ENCODE peak calls at places on chromosome 15, in five cellular contexts. G is HCT116, W is hepatocyte, N is cardiac muscle cell, A is heart right ventricle. Y is an unnamed sample.

GRCh38 chr15:43105077-43105769 is 615 bp downstream of the UBR1 start:
- DNase-seq in G (no peak), W (peak; percentile 43), N (no peak), A (peak; percentile 6), Y (no peak)

GRCh38 chr15:30941520-30941919 is 37.8 kb downstream of the FAN1 start:
- DNase-seq in G (no peak), W (no peak), N (no peak), A (no peak), Y (no peak)

GRCh38 chr15:69647160-69647513 is 194.5 kb downstream of the RPLP1 start:
- DNase-seq in G (no peak), W (no peak), N (no peak), A (no peak), Y (peak; percentile 26)

GRCh38 chr15:42401544-42402478 is 42.5 kb downstream of the CAPN3 start:
- DNase-seq in G (peak; percentile 72), W (no peak), N (no peak), A (no peak), Y (no peak)

GRCh38 chr15:26644948-26645347 is 127.9 kb downstream of the GABRB3 start:
- DNase-seq in G (no peak), W (no peak), N (no peak), A (no peak), Y (no peak)

GRCh38 chr15:89341316-89342005 is 6.8 kb upstream of the POLG start:
- DNase-seq in G (no peak), W (no peak), N (no peak), A (no peak), Y (no peak)

GRCh38 chr15:54659668-54660067 is 537.1 kb downstream of the RSL24D1 start:
- DNase-seq in G (no peak), W (no peak), N (no peak), A (no peak), Y (no peak)

GRCh38 chr15:39181348-39181747 is 399.5 kb upstream of the THBS1 start:
- DNase-seq in G (no peak), W (no peak), N (no peak), A (no peak), Y (no peak)

GRCh38 chr15:33586791-33587697 is 276.3 kb downstream of the RYR3 start:
- DNase-seq in G (no peak), W (no peak), N (no peak), A (no peak), Y (no peak)

GRCh38 chr15:43852607-43853006 is 25.8 kb downstream of the WDR76 start:
- DNase-seq in G (no peak), W (no peak), N (no peak), A (no peak), Y (no peak)

GRCh38 chr15:67242665-67243064 is 11.8 kb downstream of the AAGAB start:
- DNase-seq in G (no peak), W (peak; percentile 18), N (peak; percentile 17), A (no peak), Y (no peak)

GRCh38 chr15:42108189-42108588 is 13.8 kb upstream of the PLA2G4D start:
- DNase-seq in G (no peak), W (no peak), N (no peak), A (no peak), Y (no peak)

GRCh38 chr15:95826831-95827230 is 503.7 kb upstream of the NR2F2 start:
- DNase-seq in G (no peak), W (peak; percentile 17), N (no peak), A (no peak), Y (no peak)

GRCh38 chr15:84750583-84751092 is 2.2 kb downstream of the ZNF592 start:
- DNase-seq in G (no peak), W (no peak), N (no peak), A (no peak), Y (no peak)

GRCh38 chr15:30921781-30922371 is 18.2 kb downstream of the FAN1 start:
- DNase-seq in G (no peak), W (no peak), N (no peak), A (peak; percentile 82), Y (peak; percentile 46)

GRCh38 chr15:96052572-96053038 is 277.9 kb upstream of the NR2F2 start:
- DNase-seq in G (no peak), W (peak; percentile 19), N (no peak), A (no peak), Y (no peak)

GRCh38 chr15:39828374-39828931 is 45.8 kb upstream of the FSIP1 start:
- DNase-seq in G (no peak), W (peak; percentile 35), N (peak; percentile 56), A (no peak), Y (peak; percentile 75)

GRCh38 chr15:98674336-98674735 is 26.0 kb downstream of the IGF1R start:
- DNase-seq in G (no peak), W (peak; percentile 47), N (peak; percentile 71), A (peak; percentile 43), Y (no peak)

GRCh38 chr15:57035664-57036063 is 117.2 kb downstream of the TCF12 start:
- DNase-seq in G (no peak), W (no peak), N (no peak), A (no peak), Y (no peak)

GRCh38 chr15:75502360-75502759 is 50.9 kb upstream of the SIN3A start:
- DNase-seq in G (no peak), W (no peak), N (no peak), A (no peak), Y (no peak)

GRCh38 chr15:76932090-76932966 is 779 bp downstream of the RCN2 start:
- DNase-seq in G (no peak), W (no peak), N (peak; percentile 14), A (no peak), Y (no peak)

GRCh38 chr15:66293419-66294156 is at the start of gene DIS3L:
- DNase-seq in G (no peak), W (peak; percentile 80), N (peak; percentile 77), A (peak; percentile 44), Y (peak; percentile 76)

GRCh38 chr15:52164631-52165265 is 26.4 kb downstream of the GNB5 start:
- DNase-seq in G (no peak), W (no peak), N (peak; percentile 30), A (no peak), Y (no peak)

DNA sequence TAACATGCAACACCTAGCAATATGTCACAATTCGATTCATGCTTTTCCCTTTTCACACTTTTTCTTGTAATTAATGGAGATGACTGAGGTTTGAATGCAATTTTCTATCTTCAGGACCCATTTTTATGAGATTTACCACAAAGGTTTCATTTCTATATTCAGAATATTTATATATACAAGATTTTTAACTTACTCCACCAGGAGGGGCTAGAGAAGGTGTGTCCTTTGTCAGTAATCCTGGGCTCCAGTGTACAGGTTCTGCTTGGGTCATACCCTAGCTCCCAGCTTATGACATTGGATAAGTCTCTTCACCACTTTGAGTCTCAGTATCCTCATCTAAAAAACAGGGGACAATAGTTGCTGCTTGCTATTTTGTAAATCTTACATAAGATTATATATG is 95.7 kb upstream of the SLC24A5 start:
- DNase-seq in G (no peak), W (no peak), N (no peak), A (no peak), Y (no peak)
- TF ChIP-seq CTCF in G (no peak), W (peak; percentile 3), N (no peak), A (no peak), Y (no peak)

DNA sequence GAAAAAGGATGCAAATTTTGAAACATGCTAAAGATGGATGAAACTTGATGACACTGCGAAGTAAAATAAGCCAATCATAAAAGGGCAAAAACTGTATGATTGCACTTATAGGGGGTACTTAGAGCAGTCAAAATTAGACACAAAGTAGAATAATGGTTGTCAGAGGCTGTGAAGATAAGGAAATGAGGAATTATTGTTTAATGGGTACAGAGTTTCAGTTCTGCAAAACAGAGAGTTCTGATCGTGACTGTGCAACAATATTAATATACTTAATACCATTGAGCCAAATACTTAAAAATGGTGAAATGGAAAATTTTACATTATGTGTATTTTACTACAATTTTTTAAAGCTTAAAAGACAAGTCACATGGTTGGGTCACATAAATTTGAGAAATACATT is 35.1 kb downstream of the UBE3A start:
- DNase-seq in G (no peak), W (no peak), N (no peak), A (no peak), Y (no peak)
- H3K36me3 ChIP-seq in G (peaks cover 22% of the 10 kb centered on the region), W (no peaks in the 10 kb centered on the region), N (no peaks in the 10 kb centered on the region), A (no peaks in the 10 kb centered on the region), Y (no peaks in the 10 kb centered on the region)

GRCh38 chr15:92809880-92810361 is 90.2 kb upstream of the CHD2 start:
- DNase-seq in G (no peak), W (peak; percentile 69), N (peak; percentile 63), A (peak; percentile 46), Y (peak; percentile 63)

GRCh38 chr15:92810418-92811138 is 89.5 kb upstream of the CHD2 start:
- DNase-seq in G (no peak), W (peak; percentile 52), N (peak; percentile 89), A (peak; percentile 75), Y (peak; percentile 56)

GRCh38 chr15:92811514-92811913 is 88.6 kb upstream of the CHD2 start:
- DNase-seq in G (no peak), W (peak; percentile 43), N (no peak), A (no peak), Y (peak; percentile 42)

GRCh38 chr15:92813440-92813839 is 86.7 kb upstream of the CHD2 start:
- DNase-seq in G (no peak), W (no peak), N (no peak), A (no peak), Y (no peak)

GRCh38 chr15:92812271-92812670 is 87.9 kb upstream of the CHD2 start:
- DNase-seq in G (no peak), W (no peak), N (no peak), A (no peak), Y (no peak)
- H3K27ac ChIP-seq in G (no peak overlapping the region), W (peak overlapping the region; percentile 98), N (peak overlapping the region; percentile 95), A (no peak overlapping the region), Y (peak overlapping the region; percentile 100)

DNA sequence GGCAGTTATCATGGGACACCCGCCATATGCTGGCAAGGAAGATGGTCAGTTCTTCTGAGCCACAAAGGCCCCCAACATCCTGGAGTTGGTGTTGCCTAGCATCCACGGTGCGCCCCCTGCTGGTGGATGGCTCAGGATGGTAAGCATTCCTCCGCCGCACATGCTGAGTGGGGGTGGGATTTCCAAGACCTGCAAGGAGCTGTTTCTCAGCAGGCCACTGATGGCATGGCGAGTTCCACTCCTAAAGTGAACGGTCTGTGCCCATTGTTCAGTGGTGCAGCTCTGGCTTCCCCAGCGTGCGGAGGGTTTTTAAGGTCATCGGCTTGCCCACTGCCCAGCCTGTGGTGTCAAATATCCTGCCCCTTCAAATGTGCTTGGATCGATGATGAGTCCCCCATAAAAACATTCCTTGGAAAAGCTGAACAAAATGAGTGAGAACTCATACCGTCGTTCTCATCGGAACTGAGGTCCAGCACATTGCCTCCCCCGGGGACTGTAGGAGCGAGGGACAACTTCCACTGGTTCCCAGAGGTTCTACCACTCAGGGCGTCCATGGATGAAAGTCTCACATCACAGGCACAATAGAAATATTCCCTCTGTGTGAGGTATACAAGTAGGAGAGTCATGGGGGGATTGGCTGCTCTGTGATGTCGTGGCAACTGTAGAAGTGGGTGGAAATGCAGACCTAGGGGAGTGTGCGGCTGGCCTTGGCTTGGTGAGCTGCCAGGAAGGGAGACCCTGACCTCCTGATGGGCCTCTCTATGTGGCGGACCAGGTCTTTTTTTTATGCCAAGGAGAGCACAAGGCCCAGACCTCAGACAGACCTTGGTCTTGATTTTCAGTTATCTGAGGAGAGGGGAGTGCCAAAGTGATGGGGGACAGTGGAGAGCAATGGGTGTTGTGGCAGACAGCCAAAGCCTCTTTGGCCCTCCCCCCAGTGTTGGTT is 102.0 kb downstream of the SNRPN start:
- DNase-seq in G (no peak), W (no peak), N (no peak), A (peak; percentile 3), Y (peak; percentile 35)
- TF ChIP-seq CTCF in G (peak; percentile 28), W (no peak), N (no peak), A (no peak), Y (no peak)

DNA sequence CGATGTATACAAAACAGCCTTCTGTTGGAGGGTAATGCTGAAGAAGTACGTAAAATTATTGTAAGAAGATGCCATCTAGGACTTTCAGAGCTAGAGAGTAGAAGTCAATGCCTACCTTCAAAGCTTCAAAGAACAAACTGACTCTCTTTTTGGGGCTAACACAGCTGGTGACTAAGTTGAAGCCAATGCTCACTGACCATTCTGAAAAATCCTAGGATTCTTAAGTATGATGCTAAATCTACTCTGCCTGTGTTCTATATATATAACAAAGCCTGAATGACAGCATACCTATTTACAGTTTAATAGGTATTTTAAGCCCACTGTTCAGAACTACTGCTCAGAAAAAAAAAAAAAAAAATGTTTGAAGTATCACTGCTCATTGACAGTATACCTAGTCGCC is 18.9 kb downstream of the ADPGK start:
- DNase-seq in G (no peak), W (no peak), N (no peak), A (no peak), Y (no peak)
- H3K36me3 ChIP-seq in G (peaks cover 55% of the 10 kb centered on the region), W (peaks cover 5% of the 10 kb centered on the region), N (peaks cover 16% of the 10 kb centered on the region), A (no peaks in the 10 kb centered on the region), Y (peaks cover 8% of the 10 kb centered on the region)

Y was measured in right lobe of liver.